ENCODE peak calls at places on chromosomes 4 and X, in six cellular contexts. K is heart right ventricle, D is transverse colon, L is aorta, G is A673, S is breast epithelium. A is an unnamed sample.

GRCh38 chrX:152614786-152615185 is 22.9 kb upstream of the GABRQ start:
- DNase-seq in K (no peak), D (no peak), L (no peak), G (no peak), S (no peak), A (no peak)

GRCh38 chrX:47915886-47916493 is 79.3 kb downstream of the ZNF81 start:
- DNase-seq in K (no peak), D (no peak), L (no peak), G (no peak), S (no peak), A (no peak)

GRCh38 chr4:138981930-138982390 is 33.6 kb upstream of the NOCT start:
- DNase-seq in K (peak; percentile 48), D (peak; percentile 13), L (no peak), G (no peak), S (no peak), A (peak; percentile 76)

GRCh38 chrX:129557844-129558243 is 17.8 kb downstream of the OCRL start:
- DNase-seq in K (no peak), D (no peak), L (no peak), G (no peak), S (no peak), A (no peak)

GRCh38 chrX:48802089-48802812 is 384 bp downstream of the HDAC6 start:
- DNase-seq in K (peak; percentile 78), D (peak; percentile 91), L (peak; percentile 92), G (peak; percentile 83), S (peak; percentile 91), A (peak; percentile 87)

GRCh38 chr4:128354205-128354821 is 66.7 kb upstream of the PGRMC2 start:
- DNase-seq in K (peak; percentile 33), D (peak; percentile 17), L (no peak), G (peak; percentile 47), S (no peak), A (peak; percentile 37)

GRCh38 chr4:8348071-8348470 is 78.5 kb downstream of the HTRA3 start:
- DNase-seq in K (no peak), D (no peak), L (no peak), G (no peak), S (no peak), A (no peak)

GRCh38 chrX:2545144-2545543 is 44.4 kb upstream of the DHRSX start:
- DNase-seq in K (no peak), D (no peak), L (no peak), G (no peak), S (no peak), A (no peak)

GRCh38 chr4:182578402-182578801 is 335.2 kb downstream of the TENM3 start:
- DNase-seq in K (no peak), D (no peak), L (no peak), G (peak; percentile 14), S (no peak), A (no peak)

GRCh38 chrX:119374736-119375135 is 24.4 kb upstream of the SLC25A43 start:
- DNase-seq in K (no peak), D (no peak), L (no peak), G (no peak), S (no peak), A (no peak)

GRCh38 chr4:24604558-24605214 is 20.3 kb upstream of the DHX15 start:
- DNase-seq in K (no peak), D (no peak), L (no peak), G (no peak), S (no peak), A (no peak)

GRCh38 chrX:129723511-129723910 is 15.3 kb upstream of the XPNPEP2 start:
- DNase-seq in K (no peak), D (no peak), L (no peak), G (no peak), S (no peak), A (no peak)

GRCh38 chr4:6470502-6471302 is 1.7 kb downstream of the PPP2R2C start:
- DNase-seq in K (peak; percentile 25), D (no peak), L (peak; percentile 88), G (no peak), S (no peak), A (no peak)

GRCh38 chr4:38529189-38530115 is 134.5 kb upstream of the KLF3 start:
- DNase-seq in K (peak; percentile 16), D (peak; percentile 67), L (no peak), G (no peak), S (no peak), A (no peak)

GRCh38 chr4:57132746-57133142 is 22.6 kb upstream of the IGFBP7 start:
- DNase-seq in K (no peak), D (no peak), L (no peak), G (no peak), S (no peak), A (no peak)

GRCh38 chrX:122078079-122078478 is 1030.7 kb downstream of the GLUD2 start:
- DNase-seq in K (no peak), D (no peak), L (no peak), G (no peak), S (no peak), A (no peak)

GRCh38 chr4:74503580-74503979 is 58.6 kb downstream of the AREG start:
- DNase-seq in K (no peak), D (no peak), L (no peak), G (no peak), S (no peak), A (no peak)

GRCh38 chr4:168162604-168163003 is 70.3 kb downstream of the ANXA10 start:
- DNase-seq in K (no peak), D (no peak), L (no peak), G (no peak), S (no peak), A (no peak)

GRCh38 chr4:145954924-145955339 is 16.3 kb upstream of the ZNF827 start:
- DNase-seq in K (no peak), D (no peak), L (no peak), G (peak; percentile 10), S (no peak), A (no peak)

GRCh38 chr4:73223258-73223651 is 35.3 kb downstream of the ANKRD17 start:
- DNase-seq in K (no peak), D (no peak), L (no peak), G (no peak), S (no peak), A (no peak)

GRCh38 chr4:152956650-152957436 is 20.7 kb downstream of the FHDC1 start:
- DNase-seq in K (no peak), D (peak; percentile 65), L (no peak), G (no peak), S (no peak), A (no peak)

GRCh38 chr4:7499661-7500060 is 64.9 kb upstream of the PSAPL1 start:
- DNase-seq in K (no peak), D (no peak), L (no peak), G (no peak), S (no peak), A (no peak)

GRCh38 chr4:10761903-10762302 is 77.3 kb upstream of the CLNK start:
- DNase-seq in K (no peak), D (no peak), L (no peak), G (no peak), S (no peak), A (no peak)

GRCh38 chrX:110430293-110431076 is 71.8 kb downstream of the RTL9 start:
- DNase-seq in K (no peak), D (no peak), L (no peak), G (no peak), S (no peak), A (no peak)

GRCh38 chrX:115949900-115950822 is 220.4 kb upstream of the AGTR2 start:
- DNase-seq in K (no peak), D (peak; percentile 50), L (peak; percentile 71), G (peak; percentile 7), S (peak; percentile 34), A (no peak)

GRCh38 chrX:150291014-150291413 is 72.1 kb upstream of the MAMLD1 start:
- DNase-seq in K (no peak), D (no peak), L (no peak), G (no peak), S (peak; percentile 72), A (no peak)

GRCh38 chrX:33086886-33087285 is 124.5 kb downstream of the DMD start:
- DNase-seq in K (no peak), D (no peak), L (no peak), G (no peak), S (no peak), A (no peak)

GRCh38 chr4:133868856-133869255 is 332.7 kb downstream of the PABPC4L start:
- DNase-seq in K (no peak), D (no peak), L (no peak), G (no peak), S (no peak), A (no peak)

GRCh38 chr4:41137879-41138278 is 76.5 kb downstream of the APBB2 start:
- DNase-seq in K (no peak), D (no peak), L (no peak), G (no peak), S (no peak), A (peak; percentile 61)

GRCh38 chrX:129786210-129786651 is 6.5 kb downstream of the SASH3 start:
- DNase-seq in K (no peak), D (peak; percentile 24), L (peak; percentile 31), G (no peak), S (no peak), A (no peak)

GRCh38 chr4:17275836-17276235 is 236.1 kb downstream of the QDPR start:
- DNase-seq in K (no peak), D (no peak), L (no peak), G (no peak), S (no peak), A (no peak)
- H3K9me3 ChIP-seq in K (no peaks in the 10 kb centered on the region), D (no peaks in the 10 kb centered on the region), L (peaks cover 1% of the 10 kb centered on the region), G (no peaks in the 10 kb centered on the region), S (no peaks in the 10 kb centered on the region), A (no peaks in the 10 kb centered on the region)

GRCh38 chr4:113691676-113692075 is 69.9 kb downstream of the CAMK2D start:
- DNase-seq in K (no peak), D (no peak), L (no peak), G (no peak), S (no peak), A (no peak)
- H3K4me1 ChIP-seq in K (peaks cover 54% of the 10 kb centered on the region), D (peaks cover 30% of the 10 kb centered on the region), L (peaks cover 12% of the 10 kb centered on the region), G (peaks cover 29% of the 10 kb centered on the region), S (no peaks in the 10 kb centered on the region), A (peaks cover 5% of the 10 kb centered on the region)

GRCh38 chrX:53584891-53585290 is 101.6 kb downstream of the HUWE1 start:
- DNase-seq in K (no peak), D (no peak), L (no peak), G (no peak), S (no peak), A (no peak)
- H3K9me3 ChIP-seq in K (no peaks in the 10 kb centered on the region), D (no peaks in the 10 kb centered on the region), L (no peaks in the 10 kb centered on the region), G (no peaks in the 10 kb centered on the region), S (no peaks in the 10 kb centered on the region), A (no peaks in the 10 kb centered on the region)

GRCh38 chr4:25725870-25726269 is 70.2 kb downstream of the SLC34A2 start:
- DNase-seq in K (no peak), D (no peak), L (no peak), G (no peak), S (no peak), A (no peak)
- H3K4me1 ChIP-seq in K (no peaks in the 10 kb centered on the region), D (no peaks in the 10 kb centered on the region), L (no peaks in the 10 kb centered on the region), G (no peaks in the 10 kb centered on the region), S (no peaks in the 10 kb centered on the region), A (no peaks in the 10 kb centered on the region)

GRCh38 chr4:19134685-19135084 is 1113.1 kb upstream of the LCORL start:
- DNase-seq in K (no peak), D (no peak), L (no peak), G (no peak), S (no peak), A (no peak)
- H3K9me3 ChIP-seq in K (no peaks in the 10 kb centered on the region), D (no peaks in the 10 kb centered on the region), L (no peaks in the 10 kb centered on the region), G (no peaks in the 10 kb centered on the region), S (no peaks in the 10 kb centered on the region), A (no peaks in the 10 kb centered on the region)

DNA sequence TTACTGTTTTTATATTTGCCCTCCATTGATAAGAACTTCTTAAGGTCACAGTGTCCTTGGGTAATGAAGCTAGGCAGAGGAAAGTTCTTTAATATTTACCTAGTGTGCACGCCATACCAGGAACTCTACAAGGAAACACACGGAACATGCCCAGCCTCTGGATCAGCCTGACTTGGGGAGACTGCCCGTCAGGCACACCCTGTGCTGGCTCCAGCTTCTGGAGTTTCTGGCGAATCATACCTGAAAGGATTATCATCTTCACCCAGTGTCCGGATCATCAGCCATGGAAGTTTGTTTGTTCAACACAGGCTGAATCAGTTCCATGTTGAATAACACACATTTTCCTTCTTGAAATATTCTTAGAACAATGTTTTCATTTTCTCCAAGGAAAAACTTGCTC is 176.6 kb downstream of the SHROOM3 start:
- DNase-seq in K (no peak), D (peak; percentile 76), L (no peak), G (no peak), S (peak; percentile 50), A (peak; percentile 73)
- H3K4me1 ChIP-seq in K (peaks cover 12% of the 10 kb centered on the region), D (peaks cover 12% of the 10 kb centered on the region), L (peaks cover 37% of the 10 kb centered on the region), G (peaks cover 6% of the 10 kb centered on the region), S (no peaks in the 10 kb centered on the region), A (peaks cover 5% of the 10 kb centered on the region)

A was measured in upper lobe of left lung.